ENCODE peak calls at places on chromosome 20, in six cellular contexts. S is GM23248; Q is HuH-7.5; G is astrocyte of the cerebellum; I is occipital lobe; V is stimulated activated CD4-positive, alpha-beta T cell treated with anti-CD3 and anti-CD28 coated beads, Interleukin-4, amount 100 ng/mL, for 48 hours. N is an unnamed sample.

GRCh38 chr20:49344975-49345374 is 67.1 kb upstream of the ZNFX1 start:
- DNase-seq in G (peak), Q (no peak), S (peak), V (no peak), I (peak), N (no peak)

GRCh38 chr20:21004386-21005076 is 101.6 kb downstream of the LINC00237 start:
- DNase-seq in V (no peak), I (no peak), S (no peak), Q (no peak), G (no peak), N (no peak)

GRCh38 chr20:16674243-16674642 is 55.6 kb upstream of the SNRPB2 start:
- DNase-seq in V (no peak), I (no peak), S (no peak), Q (no peak), G (no peak), N (no peak)

GRCh38 chr20:1299522-1299921 is 29.4 kb downstream of the SDCBP2 start:
- DNase-seq in V (peak), Q (no peak), S (no peak), G (no peak), I (no peak), N (peak)

GRCh38 chr20:21234816-21235215 is 68.3 kb upstream of the XRN2 start:
- DNase-seq in I (peak), S (no peak), V (no peak), G (no peak), Q (no peak), N (no peak)

GRCh38 chr20:60242836-60243520 is 284.8 kb downstream of the CDH26 start:
- DNase-seq in I (no peak), V (no peak), G (no peak), S (peak), Q (no peak), N (no peak)

GRCh38 chr20:17873410-17874270 is 95.0 kb downstream of the SNX5 start:
- DNase-seq in S (peak), V (no peak), I (no peak), Q (no peak), G (peak), N (no peak)

GRCh38 chr20:38430679-38431325 is 4.3 kb downstream of the SNHG17 start:
- DNase-seq in Q (no peak), G (no peak), S (peak), I (no peak), V (no peak), N (no peak)

GRCh38 chr20:40293740-40294139 is 395.3 kb downstream of the MAFB start:
- DNase-seq in S (peak), Q (no peak), G (no peak), V (no peak), I (no peak), N (no peak)

GRCh38 chr20:25296094-25297093 is 48.5 kb downstream of the PYGB start:
- DNase-seq in G (no peak), V (no peak), I (no peak), S (peak), Q (peak), N (peak)

GRCh38 chr20:19757487-19757972 is 528 bp upstream of the RIN2 start:
- DNase-seq in G (peak), I (peak), Q (peak), S (peak), V (no peak), N (peak)

GRCh38 chr20:4041748-4042411 is 26.5 kb upstream of the RNF24 start:
- DNase-seq in V (no peak), Q (no peak), G (peak), S (peak), I (no peak), N (no peak)

GRCh38 chr20:37777556-37777955 is 83.7 kb downstream of the CTNNBL1 start:
- DNase-seq in S (no peak), V (no peak), G (no peak), Q (no peak), I (no peak), N (no peak)

GRCh38 chr20:46648903-46649649 is 2.2 kb downstream of the SLC13A3 start:
- DNase-seq in S (no peak), V (no peak), G (no peak), I (no peak), Q (no peak), N (no peak)

GRCh38 chr20:16387661-16388060 is 185.6 kb downstream of the KIF16B start:
- DNase-seq in I (no peak), Q (no peak), G (no peak), S (no peak), V (no peak), N (no peak)

GRCh38 chr20:37627060-37627766 is 66.6 kb upstream of the CTNNBL1 start:
- DNase-seq in S (peak), Q (peak), I (no peak), V (peak), G (peak), N (peak)

GRCh38 chr20:61868466-61869090 is 197.1 kb downstream of the TAF4 start:
- DNase-seq in G (no peak), Q (no peak), I (no peak), S (no peak), V (no peak), N (no peak)

GRCh38 chr20:22489614-22490286 is 94.6 kb downstream of the FOXA2 start:
- DNase-seq in Q (no peak), I (no peak), V (no peak), G (no peak), S (no peak), N (peak)